ENCODE peak calls at places on chromosomes 1 and 21, in five cellular contexts. S, T, W, E and V are unnamed samples.
A peak's percentile ranks its signal among the peaks of the same experiment; 100 is the strongest.

GRCh38 chr1:181152892-181153633 is 64.6 kb downstream of the IER5 start:
- DNase-seq in S (peak; percentile 79), T (no peak), W (peak; percentile 86), E (peak; percentile 96), V (peak; percentile 74)

GRCh38 chr1:150877220-150877516 is 769 bp upstream of the ARNT start:
- DNase-seq in S (peak; percentile 13), T (peak; percentile 24), W (no peak), E (peak; percentile 40), V (no peak)

GRCh38 chr1:181396171-181396670 is 87.1 kb upstream of the CACNA1E start:
- DNase-seq in S (no peak), T (peak; percentile 88), W (no peak), E (no peak), V (peak; percentile 90)

GRCh38 chr21:44920694-44921604 is at the start of gene ITGB2:
- DNase-seq in S (no peak), T (peak; percentile 83), W (no peak), E (no peak), V (peak; percentile 69)

GRCh38 chr1:18340158-18340764 is 140.5 kb upstream of the KLHDC7A start:
- DNase-seq in S (no peak), T (no peak), W (no peak), E (no peak), V (no peak)

GRCh38 chr1:83065952-83066727 is 932.8 kb downstream of the TTLL7 start:
- DNase-seq in S (no peak), T (no peak), W (no peak), E (no peak), V (no peak)

GRCh38 chr1:44819257-44819593 is 10.9 kb downstream of the BTBD19 start:
- DNase-seq in S (no peak), T (no peak), W (no peak), E (no peak), V (no peak)

GRCh38 chr1:119743776-119744597 is 24.7 kb downstream of the HMGCS2 start:
- DNase-seq in S (peak; percentile 84), T (peak; percentile 64), W (peak; percentile 46), E (peak; percentile 33), V (peak; percentile 59)

GRCh38 chr1:240831191-240831631 is 219.3 kb upstream of the GREM2 start:
- DNase-seq in S (peak; percentile 94), T (no peak), W (peak; percentile 15), E (no peak), V (no peak)

GRCh38 chr1:110879758-110880606 is 7.0 kb downstream of the CD53 start:
- DNase-seq in S (peak; percentile 16), T (peak; percentile 92), W (no peak), E (no peak), V (peak; percentile 63)

GRCh38 chr1:227889863-227890405 is 57.8 kb downstream of the WNT9A start:
- DNase-seq in S (no peak), T (no peak), W (no peak), E (no peak), V (no peak)

GRCh38 chr1:161885013-161885412 is 118.9 kb downstream of the ATF6 start:
- DNase-seq in S (peak; percentile 70), T (no peak), W (peak; percentile 97), E (no peak), V (no peak)

GRCh38 chr1:37157634-37158033 is 123.3 kb upstream of the GRIK3 start:
- DNase-seq in S (no peak), T (no peak), W (no peak), E (no peak), V (no peak)

GRCh38 chr1:53735261-53735660 is 3.7 kb downstream of the GLIS1 start:
- DNase-seq in S (no peak), T (no peak), W (no peak), E (peak; percentile 85), V (no peak)

GRCh38 chr1:111656093-111657017 is 36.8 kb downstream of the RAP1A start:
- DNase-seq in S (peak; percentile 75), T (peak; percentile 33), W (peak; percentile 29), E (peak; percentile 18), V (no peak)

GRCh38 chr1:109091196-109092193 is 931 bp downstream of the TMEM167B start:
- DNase-seq in S (peak; percentile 82), T (peak; percentile 34), W (no peak), E (peak; percentile 21), V (no peak)

GRCh38 chr1:20472121-20472520 is 13.9 kb downstream of the CAMK2N1 start:
- DNase-seq in S (no peak), T (no peak), W (no peak), E (no peak), V (no peak)

GRCh38 chr1:221418346-221418745 is 323.5 kb downstream of the DUSP10 start:
- DNase-seq in S (no peak), T (no peak), W (no peak), E (no peak), V (no peak)

DNA sequence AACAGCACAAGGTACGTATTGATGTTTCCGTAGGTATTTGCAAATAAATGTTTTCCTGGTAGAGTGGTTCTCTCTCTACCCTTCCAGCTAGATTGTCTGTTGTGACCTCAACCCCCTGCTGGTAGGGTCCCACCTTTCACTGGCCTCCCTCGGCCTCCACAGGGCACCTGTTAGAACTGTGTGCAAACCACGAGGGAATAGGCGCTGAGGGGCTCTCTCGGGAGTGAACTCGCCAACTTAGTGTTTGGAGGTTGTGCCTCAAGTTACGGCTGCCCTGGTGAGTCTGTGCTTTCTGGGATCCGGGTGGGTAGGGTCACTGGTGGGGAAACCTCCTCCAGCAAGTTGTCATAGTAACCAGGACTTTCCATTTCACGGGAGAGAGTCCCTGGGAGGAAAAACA is 204.7 kb upstream of the EDN2 start:
- DNase-seq in S (no peak), T (no peak), W (no peak), E (no peak), V (no peak)
- H3K4me3 ChIP-seq in S (no peak overlapping the region), T (no peak overlapping the region), W (no peak overlapping the region), E (no peak overlapping the region), V (no peak overlapping the region)

GRCh38 chr1:35080171-35080854 is 1.1 kb downstream of the ZMYM1 start:
- DNase-seq in S (no peak), T (no peak), W (no peak), E (no peak), V (no peak)
- H3K4me3 ChIP-seq in S (peak overlapping the region; percentile 81), T (peak overlapping the region; percentile 86), W (peak overlapping the region; percentile 75), E (peak overlapping the region; percentile 72), V (peak overlapping the region; percentile 88)

GRCh38 chr1:152110365-152110859 is 4.8 kb downstream of the TCHH start:
- DNase-seq in S (peak; percentile 67), T (peak; percentile 53), W (peak; percentile 17), E (peak; percentile 38), V (no peak)
- H3K4me3 ChIP-seq in S (peak overlapping the region; percentile 73), T (peak overlapping the region; percentile 57), W (peak overlapping the region; percentile 52), E (peak overlapping the region; percentile 50), V (no peak overlapping the region)

GRCh38 chr1:226100436-226101347 is 38.2 kb downstream of the H3-3A start:
- DNase-seq in S (peak; percentile 38), T (peak; percentile 40), W (no peak), E (peak; percentile 51), V (no peak)
- H3K4me3 ChIP-seq in S (peak overlapping the region; percentile 62), T (peak overlapping the region; percentile 79), W (peak overlapping the region; percentile 37), E (peak overlapping the region; percentile 56), V (peak overlapping the region; percentile 47)